ENCODE peak calls at places on chromosome 6, in five cellular contexts. One of them, this sample, is unnamed. For H3K79me2, the result is how much of the 10 kb centered on the place peaks cover.

GRCh38 chr6:161901740-161902426 is 628.0 kb upstream of the AGPAT4 start:
- DNase-seq in HepG2: no peak
- DNase-seq in SK-N-SH: no peak
- DNase-seq in K562: no peak
- DNase-seq in GM12878: no peak
- DNase-seq in this sample: no peak

GRCh38 chr6:139364302-139364981 is 10.0 kb downstream of the CITED2 start:
- DNase-seq in HepG2: no peak
- DNase-seq in SK-N-SH: peak
- DNase-seq in K562: peak
- DNase-seq in GM12878: peak
- DNase-seq in this sample: no peak

GRCh38 chr6:150252714-150253444 is 110.0 kb downstream of the PPP1R14C start:
- DNase-seq in HepG2: no peak
- DNase-seq in SK-N-SH: no peak
- DNase-seq in K562: peak
- DNase-seq in GM12878: no peak
- DNase-seq in this sample: no peak

GRCh38 chr6:34182751-34183531 is 37.1 kb upstream of the GRM4 start:
- DNase-seq in HepG2: no peak
- DNase-seq in SK-N-SH: no peak
- DNase-seq in K562: no peak
- DNase-seq in GM12878: peak
- DNase-seq in this sample: no peak

GRCh38 chr6:38504996-38505395 is 134.7 kb downstream of the BTBD9 start:
- DNase-seq in HepG2: no peak
- DNase-seq in SK-N-SH: no peak
- DNase-seq in K562: no peak
- DNase-seq in GM12878: no peak
- DNase-seq in this sample: no peak

GRCh38 chr6:104750449-104750848 is 109.3 kb downstream of the HACE1 start:
- DNase-seq in HepG2: no peak
- DNase-seq in SK-N-SH: no peak
- DNase-seq in K562: no peak
- DNase-seq in GM12878: no peak
- DNase-seq in this sample: no peak

GRCh38 chr6:45454008-45454911 is 76.5 kb upstream of the SUPT3H start:
- DNase-seq in HepG2: no peak
- DNase-seq in SK-N-SH: no peak
- DNase-seq in K562: no peak
- DNase-seq in GM12878: no peak
- DNase-seq in this sample: no peak

GRCh38 chr6:141925001-141925400 is 207.7 kb upstream of the GJE1 start:
- DNase-seq in HepG2: no peak
- DNase-seq in SK-N-SH: no peak
- DNase-seq in K562: no peak
- DNase-seq in GM12878: no peak
- DNase-seq in this sample: no peak

GRCh38 chr6:30646450-30647038 is 389 bp upstream of the C6orf136 start:
- DNase-seq in HepG2: no peak
- DNase-seq in SK-N-SH: peak
- DNase-seq in K562: peak
- DNase-seq in GM12878: no peak
- DNase-seq in this sample: peak

GRCh38 chr6:135117413-135117968 is 62.9 kb upstream of the HBS1L start:
- DNase-seq in HepG2: no peak
- DNase-seq in SK-N-SH: no peak
- DNase-seq in K562: no peak
- DNase-seq in GM12878: no peak
- DNase-seq in this sample: no peak

GRCh38 chr6:9593566-9593965 is 821.3 kb downstream of the TFAP2A start:
- DNase-seq in HepG2: no peak
- DNase-seq in SK-N-SH: no peak
- DNase-seq in K562: no peak
- DNase-seq in GM12878: no peak
- DNase-seq in this sample: no peak

GRCh38 chr6:166736606-166737005 is 109.6 kb upstream of the RPS6KA2 start:
- DNase-seq in HepG2: no peak
- DNase-seq in SK-N-SH: no peak
- DNase-seq in K562: no peak
- DNase-seq in GM12878: no peak
- DNase-seq in this sample: peak

GRCh38 chr6:109373762-109374161 is 8.5 kb downstream of the CD164 start:
- DNase-seq in HepG2: no peak
- DNase-seq in SK-N-SH: no peak
- DNase-seq in K562: no peak
- DNase-seq in GM12878: peak
- DNase-seq in this sample: no peak

GRCh38 chr6:63560806-63561672 is 11.2 kb upstream of the LOC128125822 start:
- DNase-seq in HepG2: peak
- DNase-seq in SK-N-SH: no peak
- DNase-seq in K562: no peak
- DNase-seq in GM12878: no peak
- DNase-seq in this sample: no peak

GRCh38 chr6:9208956-9209355 is 773.6 kb upstream of the SLC35B3 start:
- DNase-seq in HepG2: no peak
- DNase-seq in SK-N-SH: no peak
- DNase-seq in K562: no peak
- DNase-seq in GM12878: no peak
- DNase-seq in this sample: no peak

GRCh38 chr6:105606871-105607421 is 204.1 kb upstream of the PREP start:
- DNase-seq in HepG2: no peak
- DNase-seq in SK-N-SH: no peak
- DNase-seq in K562: no peak
- DNase-seq in GM12878: no peak
- DNase-seq in this sample: no peak

GRCh38 chr6:167702241-167702827 is 124.4 kb upstream of the AFDN start:
- DNase-seq in HepG2: no peak
- DNase-seq in SK-N-SH: no peak
- DNase-seq in K562: no peak
- DNase-seq in GM12878: no peak
- DNase-seq in this sample: no peak

GRCh38 chr6:52779237-52779636 is 16.0 kb upstream of the GSTA2 start:
- DNase-seq in HepG2: no peak
- DNase-seq in SK-N-SH: no peak
- DNase-seq in K562: no peak
- DNase-seq in GM12878: no peak
- DNase-seq in this sample: no peak

GRCh38 chr6:128438311-128438916 is 82.0 kb downstream of the PTPRK start:
- DNase-seq in HepG2: no peak
- DNase-seq in SK-N-SH: no peak
- DNase-seq in K562: no peak
- DNase-seq in GM12878: no peak
- DNase-seq in this sample: no peak

GRCh38 chr6:141301779-141302178 is 830.9 kb upstream of the GJE1 start:
- DNase-seq in HepG2: no peak
- DNase-seq in SK-N-SH: no peak
- DNase-seq in K562: no peak
- DNase-seq in GM12878: no peak
- DNase-seq in this sample: no peak

GRCh38 chr6:2749972-2750600 is 636 bp downstream of the MYLK4 start:
- DNase-seq in HepG2: peak
- DNase-seq in SK-N-SH: peak
- DNase-seq in K562: peak
- DNase-seq in GM12878: no peak
- DNase-seq in this sample: no peak

GRCh38 chr6:149063443-149063842 is 254.1 kb upstream of the TAB2 start:
- DNase-seq in HepG2: no peak
- DNase-seq in SK-N-SH: no peak
- DNase-seq in K562: no peak
- DNase-seq in GM12878: no peak
- DNase-seq in this sample: no peak

GRCh38 chr6:57247603-57248002 is 25.5 kb upstream of the RAB23 start:
- DNase-seq in HepG2: no peak
- DNase-seq in SK-N-SH: no peak
- DNase-seq in K562: no peak
- DNase-seq in GM12878: no peak
- DNase-seq in this sample: no peak

GRCh38 chr6:167529684-167530335 is 204.9 kb downstream of the TTLL2 start:
- DNase-seq in HepG2: peak
- DNase-seq in SK-N-SH: no peak
- DNase-seq in K562: no peak
- DNase-seq in GM12878: no peak
- DNase-seq in this sample: no peak

GRCh38 chr6:32194825-32195651 is 2.6 kb upstream of the GPSM3 start:
- DNase-seq in HepG2: no peak
- DNase-seq in SK-N-SH: peak
- DNase-seq in K562: peak
- DNase-seq in GM12878: no peak
- DNase-seq in this sample: no peak

GRCh38 chr6:11033825-11034224 is 10.3 kb downstream of the ELOVL2 start:
- DNase-seq in HepG2: no peak
- DNase-seq in SK-N-SH: no peak
- DNase-seq in K562: no peak
- DNase-seq in GM12878: no peak
- DNase-seq in this sample: no peak

GRCh38 chr6:137417411-137417810 is 76.8 kb downstream of the OLIG3 start:
- DNase-seq in HepG2: no peak
- DNase-seq in SK-N-SH: no peak
- DNase-seq in K562: no peak
- DNase-seq in GM12878: no peak
- DNase-seq in this sample: no peak

GRCh38 chr6:31965700-31966099 is 6.2 kb downstream of the DXO start:
- DNase-seq in HepG2: no peak
- DNase-seq in SK-N-SH: no peak
- DNase-seq in K562: no peak
- DNase-seq in GM12878: no peak
- DNase-seq in this sample: no peak

GRCh38 chr6:159759645-159760044 is 2.2 kb upstream of the ACAT2 start:
- DNase-seq in HepG2: no peak
- DNase-seq in SK-N-SH: no peak
- DNase-seq in K562: no peak
- DNase-seq in GM12878: no peak
- DNase-seq in this sample: no peak

GRCh38 chr6:41936073-41936837 is 5.4 kb downstream of the CCND3 start:
- DNase-seq in HepG2: peak
- DNase-seq in SK-N-SH: peak
- DNase-seq in K562: peak
- DNase-seq in GM12878: peak
- DNase-seq in this sample: peak

GRCh38 chr6:31945507-31946369 is at the start of gene CFB:
- DNase-seq in HepG2: peak
- DNase-seq in SK-N-SH: no peak
- DNase-seq in K562: no peak
- DNase-seq in GM12878: no peak
- DNase-seq in this sample: no peak

GRCh38 chr6:43461936-43462335 is 6.6 kb upstream of the DLK2 start:
- DNase-seq in HepG2: no peak
- DNase-seq in SK-N-SH: no peak
- DNase-seq in K562: no peak
- DNase-seq in GM12878: no peak
- DNase-seq in this sample: no peak

GRCh38 chr6:108501559-108501958 is 59.2 kb upstream of the FOXO3 start:
- DNase-seq in HepG2: no peak
- DNase-seq in SK-N-SH: no peak
- DNase-seq in K562: no peak
- DNase-seq in GM12878: no peak
- DNase-seq in this sample: no peak

GRCh38 chr6:89711801-89712200 is 73.3 kb upstream of the LYRM2 start:
- DNase-seq in HepG2: no peak
- DNase-seq in SK-N-SH: no peak
- DNase-seq in K562: no peak
- DNase-seq in GM12878: no peak
- DNase-seq in this sample: no peak

DNA sequence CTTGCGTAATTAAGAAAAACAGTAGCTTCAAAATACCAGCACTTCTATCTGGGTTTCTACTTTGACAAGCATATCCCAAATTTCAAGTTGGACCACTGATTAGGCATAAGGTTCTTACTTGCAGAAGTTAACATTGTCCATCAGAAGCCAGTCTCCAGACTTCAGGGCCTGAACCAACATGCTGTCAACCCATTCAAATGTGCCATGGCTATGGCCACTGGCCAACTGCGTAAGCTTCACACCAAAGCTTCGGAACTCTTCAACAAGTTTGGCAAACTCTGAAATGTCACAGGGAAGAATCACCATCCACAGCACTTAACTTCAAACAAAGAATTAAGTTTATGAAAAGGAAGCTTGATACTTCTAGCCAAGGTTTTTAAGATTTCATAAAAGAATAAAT is 78.0 kb upstream of the LYRM2 start:
- DNase-seq in HepG2: no peak
- DNase-seq in SK-N-SH: no peak
- DNase-seq in K562: no peak
- DNase-seq in GM12878: no peak
- DNase-seq in this sample: no peak
- TF ChIP-seq GABPA in HepG2: no peak
- TF ChIP-seq GABPA in SK-N-SH: no peak
- TF ChIP-seq GABPA in K562: no peak
- TF ChIP-seq GABPA in GM12878: no peak
- TF ChIP-seq GABPA in this sample: no peak

GRCh38 chr6:5471637-5472430 is 210.5 kb downstream of the FARS2 start:
- DNase-seq in HepG2: no peak
- DNase-seq in SK-N-SH: peak
- DNase-seq in K562: no peak
- DNase-seq in GM12878: no peak
- DNase-seq in this sample: peak
- TF ChIP-seq USF2 in HepG2: no peak
- TF ChIP-seq USF2 in SK-N-SH: no peak
- TF ChIP-seq USF2 in K562: no peak
- TF ChIP-seq USF2 in GM12878: no peak
- TF ChIP-seq USF2 in this sample: no peak

DNA sequence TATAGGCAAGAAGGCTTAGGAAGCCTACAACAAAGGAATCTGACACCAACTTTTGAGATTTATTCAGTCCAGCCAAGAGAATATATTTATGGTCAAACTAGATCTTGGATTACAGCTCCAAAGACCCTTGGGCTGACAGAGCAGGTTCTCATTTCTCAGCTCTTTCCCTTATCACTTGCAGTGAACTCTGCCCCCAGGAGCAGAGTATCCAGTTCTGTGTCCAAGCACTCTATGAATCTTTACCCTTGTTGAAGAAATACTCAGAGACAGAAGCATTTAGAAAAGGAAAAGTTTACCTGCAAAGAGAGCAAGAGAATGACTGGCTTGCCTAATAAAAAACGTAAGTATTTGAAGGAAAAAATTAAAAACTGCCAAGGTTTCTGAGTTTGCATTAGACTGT is 190.5 kb downstream of the SLC16A10 start:
- DNase-seq in HepG2: no peak
- DNase-seq in SK-N-SH: no peak
- DNase-seq in K562: no peak
- DNase-seq in GM12878: no peak
- DNase-seq in this sample: no peak
- H3K79me2 ChIP-seq in HepG2: under half
- H3K79me2 ChIP-seq in SK-N-SH: under half
- H3K79me2 ChIP-seq in K562: under half
- H3K79me2 ChIP-seq in GM12878: under half
- H3K79me2 ChIP-seq in this sample: under half

DNA sequence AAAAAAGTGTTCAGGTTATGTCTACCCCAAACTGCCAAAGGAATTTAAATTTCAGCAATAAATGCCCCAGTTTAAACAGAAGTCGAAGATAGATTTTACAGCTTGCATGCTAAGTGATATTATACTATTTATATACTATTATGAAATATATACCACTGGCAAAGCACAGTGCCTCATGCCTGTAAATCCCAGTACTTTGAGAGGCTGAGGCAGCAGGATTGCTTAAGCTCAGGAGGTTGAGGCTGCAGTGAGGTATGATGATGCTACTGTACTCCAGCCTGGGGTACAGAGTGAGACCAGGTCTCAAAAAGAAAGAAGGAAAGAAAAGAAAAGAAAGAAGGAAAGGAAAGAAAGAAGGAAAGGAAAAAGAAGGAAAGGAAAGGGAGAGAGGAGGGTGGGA is 102.1 kb downstream of the MTFR2 start:
- DNase-seq in HepG2: no peak
- DNase-seq in SK-N-SH: no peak
- DNase-seq in K562: no peak
- DNase-seq in GM12878: no peak
- DNase-seq in this sample: no peak
- TF ChIP-seq GABPA in HepG2: no peak
- TF ChIP-seq GABPA in SK-N-SH: no peak
- TF ChIP-seq GABPA in K562: no peak
- TF ChIP-seq GABPA in GM12878: no peak
- TF ChIP-seq GABPA in this sample: no peak